ENCODE peak calls at places on chromosomes 12 and 14, in eight cellular contexts. O is substantia nigra, U is NCI-H2107, G is AG09309, C is anterior cingulate cortex, S is fibroblast of pulmonary artery, L is fibroblast of gingiva, P is fibroblast of villous mesenchyme. X is an unnamed sample.

GRCh38 chr12:82818276-82819035 is 131.8 kb downstream of the TMTC2 start:
- DNase-seq in O (no peak), U (no peak), G (no peak), C (no peak), S (no peak), L (no peak), P (peak), X (no peak)

GRCh38 chr14:84750763-84751554 is 779.0 kb upstream of the FLRT2 start:
- DNase-seq in O (no peak), U (no peak), G (no peak), C (no peak), S (peak), L (peak), P (peak), X (no peak)

GRCh38 chr12:113805201-113805600 is 160.9 kb downstream of the RBM19 start:
- DNase-seq in O (no peak), U (no peak), G (no peak), C (no peak), S (no peak), L (no peak), P (no peak), X (no peak)

GRCh38 chr14:44339256-44339655 is 167.8 kb downstream of the FSCB start:
- DNase-seq in O (no peak), U (no peak), G (no peak), C (no peak), S (peak), L (no peak), P (no peak), X (no peak)

GRCh38 chr12:108683906-108684556 is 47.3 kb downstream of the CORO1C start:
- DNase-seq in O (no peak), U (no peak), G (no peak), C (no peak), S (no peak), L (no peak), P (peak), X (no peak)

GRCh38 chr12:45503887-45504286 is 225.6 kb upstream of the ARID2 start:
- DNase-seq in O (no peak), U (no peak), G (no peak), C (no peak), S (no peak), L (no peak), P (no peak), X (no peak)

GRCh38 chr14:92686763-92687427 is 61.5 kb downstream of the LGMN start:
- DNase-seq in O (peak), U (peak), G (no peak), C (peak), S (peak), L (peak), P (peak), X (peak)

GRCh38 chr14:99157676-99158075 is 114.3 kb downstream of the BCL11B start:
- DNase-seq in O (no peak), U (no peak), G (no peak), C (no peak), S (no peak), L (no peak), P (no peak), X (no peak)

GRCh38 chr12:115404761-115405470 is 720.9 kb upstream of the TBX3 start:
- DNase-seq in O (no peak), U (no peak), G (peak), C (no peak), S (peak), L (peak), P (peak), X (no peak)

GRCh38 chr14:25406818-25407217 is 356.9 kb upstream of the STXBP6 start:
- DNase-seq in O (no peak), U (no peak), G (peak), C (peak), S (peak), L (no peak), P (peak), X (no peak)

GRCh38 chr12:52525661-52526499 is 5.7 kb upstream of the KRT5 start:
- DNase-seq in O (no peak), U (no peak), G (no peak), C (no peak), S (no peak), L (no peak), P (no peak), X (no peak)

GRCh38 chr12:94872671-94873367 is 130.7 kb downstream of the NDUFA12 start:
- DNase-seq in O (no peak), U (no peak), G (no peak), C (no peak), S (no peak), L (no peak), P (peak), X (no peak)

GRCh38 chr12:100545092-100545491 is 28.4 kb upstream of the GAS2L3 start:
- DNase-seq in O (no peak), U (no peak), G (peak), C (no peak), S (no peak), L (no peak), P (no peak), X (no peak)

GRCh38 chr12:83945871-83946270 is 966.7 kb downstream of the SLC6A15 start:
- DNase-seq in O (no peak), U (no peak), G (peak), C (no peak), S (peak), L (peak), P (peak), X (no peak)

GRCh38 chr12:20123465-20123864 is 244.9 kb upstream of the PDE3A start:
- DNase-seq in O (no peak), U (no peak), G (no peak), C (no peak), S (no peak), L (no peak), P (no peak), X (no peak)

GRCh38 chr14:20493634-20494033 is 11.7 kb upstream of the RNASE10 start:
- DNase-seq in O (no peak), U (no peak), G (no peak), C (no peak), S (no peak), L (no peak), P (no peak), X (no peak)

GRCh38 chr12:879641-880040 is 69.9 kb downstream of the RAD52 start:
- DNase-seq in O (no peak), U (no peak), G (peak), C (no peak), S (peak), L (no peak), P (no peak), X (no peak)

GRCh38 chr12:131487379-131488129 is 223.3 kb upstream of the SFSWAP start:
- DNase-seq in O (no peak), U (no peak), G (no peak), C (no peak), S (no peak), L (no peak), P (no peak), X (peak)

GRCh38 chr12:62779488-62779887 is 155.5 kb downstream of the PPM1H start:
- DNase-seq in O (no peak), U (no peak), G (no peak), C (no peak), S (no peak), L (no peak), P (no peak), X (no peak)

GRCh38 chr12:93244514-93245077 is 133.1 kb upstream of the NUDT4 start:
- DNase-seq in O (no peak), U (no peak), G (no peak), C (no peak), S (no peak), L (no peak), P (no peak), X (no peak)

GRCh38 chr12:18165422-18165871 is 75.5 kb upstream of the RERGL start:
- DNase-seq in O (no peak), U (no peak), G (no peak), C (no peak), S (peak), L (peak), P (peak), X (no peak)

GRCh38 chr14:69625299-69626131 is 14.1 kb downstream of the SUSD6 start:
- DNase-seq in O (peak), U (no peak), G (no peak), C (peak), S (peak), L (no peak), P (peak), X (peak)

GRCh38 chr14:105091335-105092123 is 26.3 kb upstream of the GPR132 start:
- DNase-seq in O (no peak), U (peak), G (no peak), C (no peak), S (no peak), L (peak), P (no peak), X (peak)

GRCh38 chr12:119704065-119704747 is 36.3 kb downstream of the PRKAB1 start:
- DNase-seq in O (no peak), U (no peak), G (no peak), C (no peak), S (peak), L (peak), P (no peak), X (no peak)

GRCh38 chr12:110269622-110270124 is 11.4 kb upstream of the ATP2A2 start:
- DNase-seq in O (no peak), U (no peak), G (no peak), C (no peak), S (peak), L (peak), P (peak), X (peak)